ENCODE peak calls at places on chromosomes 1 and 21, in four cellular contexts. N is HFFc6; C is stimulated activated CD8-positive, alpha-beta memory T cell treated with anti-CD3 and anti-CD28 coated beads, Interleukin-2, amount 100 ng/mL, for 1 hour; K is activated T-helper 9 cell treated with anti-CD3 and anti-CD28 coated beads, Interleukin-2, amount 50 U/mL, for 16 hours. J is an unnamed sample.
A peak's percentile ranks its signal among the peaks of the same experiment; 100 is the strongest.

GRCh38 chr21:36769051-36769867 is 70.3 kb downstream of the SIM2 start:
- DNase-seq in K (no peak), C (no peak), N (no peak), J (no peak)

GRCh38 chr1:202069670-202070069 is 53.0 kb upstream of the GPR37L1 start:
- DNase-seq in C (no peak), K (no peak), N (no peak), J (peak; percentile 99)

GRCh38 chr1:41387667-41388091 is 26.4 kb downstream of the FOXO6 start:
- DNase-seq in N (peak; percentile 21), C (no peak), K (no peak), J (peak; percentile 26)

GRCh38 chr1:200245492-200245891 is 164.3 kb downstream of the ZNF281 start:
- DNase-seq in K (no peak), N (peak; percentile 53), C (no peak), J (no peak)

GRCh38 chr1:203189951-203190352 is 3.4 kb upstream of the CHI3L1 start:
- DNase-seq in C (no peak), N (no peak), K (no peak), J (peak; percentile 30)

GRCh38 chr1:70583522-70583921 is 172.5 kb downstream of the CTH start:
- DNase-seq in N (no peak), K (no peak), C (no peak), J (peak; percentile 76)

GRCh38 chr21:9837946-9838801 is 683.2 kb upstream of the TPTE start:
- DNase-seq in N (no peak), K (no peak), C (no peak), J (peak; percentile 31)

GRCh38 chr1:54156986-54157385 is 4.2 kb upstream of the CDCP2 start:
- DNase-seq in K (no peak), C (no peak), N (no peak), J (no peak)

GRCh38 chr1:118246646-118247045 is 61.6 kb upstream of the SPAG17 start:
- DNase-seq in K (no peak), N (no peak), C (no peak), J (no peak)

GRCh38 chr21:28762357-28762735 is 230.3 kb downstream of the LTN1 start:
- DNase-seq in C (no peak), K (no peak), N (no peak), J (no peak)

GRCh38 chr1:47416319-47417128 is 439 bp downstream of the FOXE3 start:
- DNase-seq in C (no peak), K (no peak), N (no peak), J (peak; percentile 82)

GRCh38 chr1:49686107-49686506 is 337.6 kb downstream of the AGBL4 start:
- DNase-seq in K (no peak), N (no peak), C (no peak), J (no peak)

GRCh38 chr1:175176246-175176645 is 16.3 kb downstream of the KIAA0040 start:
- DNase-seq in K (no peak), N (no peak), C (no peak), J (no peak)

GRCh38 chr1:36991551-36991950 is 42.8 kb downstream of the GRIK3 start:
- DNase-seq in N (no peak), C (no peak), K (no peak), J (no peak)

GRCh38 chr21:36245649-36246048 is 74.3 kb upstream of the MORC3 start:
- DNase-seq in C (no peak), K (no peak), N (no peak), J (no peak)

GRCh38 chr1:45205910-45206721 is at the start of gene ZSWIM5:
- DNase-seq in C (peak; percentile 19), N (no peak), K (peak; percentile 54), J (peak; percentile 94)

J was measured in DMS53.